ENCODE peak calls at places on chromosomes 6 and 20, in six cellular contexts. One of them, this sample, is unnamed.

GRCh38 chr6:17983712-17984111 is 3.7 kb downstream of the KIF13A start:
- DNase-seq in brain microvascular endothelial cell: no peak
- DNase-seq in neural crest cell: no peak
- DNase-seq in epithelial cell of esophagus: no peak
- DNase-seq in IMR-90: no peak
- DNase-seq in astrocyte of the spinal cord: no peak
- DNase-seq in this sample: no peak

GRCh38 chr6:7134999-7135735 is 27.4 kb downstream of the RREB1 start:
- DNase-seq in epithelial cell of esophagus: no peak
- DNase-seq in astrocyte of the spinal cord: no peak
- DNase-seq in brain microvascular endothelial cell: no peak
- DNase-seq in neural crest cell: no peak
- DNase-seq in IMR-90: no peak
- DNase-seq in this sample: no peak

GRCh38 chr20:33627577-33628216 is 34.4 kb upstream of the C20orf144 start:
- DNase-seq in astrocyte of the spinal cord: no peak
- DNase-seq in neural crest cell: no peak
- DNase-seq in epithelial cell of esophagus: no peak
- DNase-seq in IMR-90: no peak
- DNase-seq in brain microvascular endothelial cell: no peak
- DNase-seq in this sample: no peak

GRCh38 chr6:168105813-168106660 is 27.0 kb upstream of the FRMD1 start:
- DNase-seq in brain microvascular endothelial cell: no peak
- DNase-seq in neural crest cell: no peak
- DNase-seq in IMR-90: no peak
- DNase-seq in astrocyte of the spinal cord: no peak
- DNase-seq in epithelial cell of esophagus: no peak
- DNase-seq in this sample: no peak

GRCh38 chr6:3489032-3489757 is 32.3 kb upstream of the SLC22A23 start:
- DNase-seq in brain microvascular endothelial cell: peak
- DNase-seq in IMR-90: peak
- DNase-seq in neural crest cell: no peak
- DNase-seq in epithelial cell of esophagus: peak
- DNase-seq in astrocyte of the spinal cord: peak
- DNase-seq in this sample: no peak

GRCh38 chr6:154433477-154434241 is 76.8 kb downstream of the CNKSR3 start:
- DNase-seq in astrocyte of the spinal cord: no peak
- DNase-seq in epithelial cell of esophagus: no peak
- DNase-seq in brain microvascular endothelial cell: no peak
- DNase-seq in IMR-90: no peak
- DNase-seq in neural crest cell: no peak
- DNase-seq in this sample: no peak

GRCh38 chr6:52538252-52538905 is 38.5 kb downstream of the TRAM2 start:
- DNase-seq in brain microvascular endothelial cell: no peak
- DNase-seq in astrocyte of the spinal cord: no peak
- DNase-seq in epithelial cell of esophagus: no peak
- DNase-seq in IMR-90: no peak
- DNase-seq in neural crest cell: no peak
- DNase-seq in this sample: no peak

GRCh38 chr6:13708679-13709261 is 2.9 kb downstream of the RANBP9 start:
- DNase-seq in brain microvascular endothelial cell: no peak
- DNase-seq in neural crest cell: no peak
- DNase-seq in astrocyte of the spinal cord: peak
- DNase-seq in IMR-90: peak
- DNase-seq in epithelial cell of esophagus: no peak
- DNase-seq in this sample: no peak

GRCh38 chr6:37051138-37052026 is 45.9 kb downstream of the FGD2 start:
- DNase-seq in epithelial cell of esophagus: peak
- DNase-seq in astrocyte of the spinal cord: peak
- DNase-seq in IMR-90: peak
- DNase-seq in brain microvascular endothelial cell: peak
- DNase-seq in neural crest cell: peak
- DNase-seq in this sample: peak

GRCh38 chr6:146984251-146984924 is 219.8 kb upstream of the STXBP5 start:
- DNase-seq in brain microvascular endothelial cell: no peak
- DNase-seq in astrocyte of the spinal cord: no peak
- DNase-seq in epithelial cell of esophagus: no peak
- DNase-seq in neural crest cell: no peak
- DNase-seq in IMR-90: peak
- DNase-seq in this sample: no peak

GRCh38 chr6:131693384-131693783 is 7.8 kb downstream of the OR2A4 start:
- DNase-seq in IMR-90: no peak
- DNase-seq in brain microvascular endothelial cell: no peak
- DNase-seq in neural crest cell: no peak
- DNase-seq in epithelial cell of esophagus: no peak
- DNase-seq in astrocyte of the spinal cord: no peak
- DNase-seq in this sample: no peak

GRCh38 chr6:73577605-73578160 is 56.9 kb upstream of the EEF1A1 start:
- DNase-seq in epithelial cell of esophagus: no peak
- DNase-seq in brain microvascular endothelial cell: peak
- DNase-seq in neural crest cell: no peak
- DNase-seq in IMR-90: no peak
- DNase-seq in astrocyte of the spinal cord: no peak
- DNase-seq in this sample: no peak

GRCh38 chr20:19761853-19762252 is 3.8 kb downstream of the RIN2 start:
- DNase-seq in neural crest cell: no peak
- DNase-seq in astrocyte of the spinal cord: no peak
- DNase-seq in epithelial cell of esophagus: no peak
- DNase-seq in brain microvascular endothelial cell: no peak
- DNase-seq in IMR-90: no peak
- DNase-seq in this sample: no peak

GRCh38 chr6:82072771-82073170 is 174.8 kb downstream of the IBTK start:
- DNase-seq in epithelial cell of esophagus: peak
- DNase-seq in brain microvascular endothelial cell: peak
- DNase-seq in neural crest cell: no peak
- DNase-seq in IMR-90: peak
- DNase-seq in astrocyte of the spinal cord: peak
- DNase-seq in this sample: no peak

GRCh38 chr6:82078286-82078908 is 169.1 kb downstream of the IBTK start:
- DNase-seq in neural crest cell: no peak
- DNase-seq in IMR-90: no peak
- DNase-seq in brain microvascular endothelial cell: no peak
- DNase-seq in epithelial cell of esophagus: no peak
- DNase-seq in astrocyte of the spinal cord: no peak
- DNase-seq in this sample: no peak

GRCh38 chr6:82073484-82073883 is 174.1 kb downstream of the IBTK start:
- DNase-seq in neural crest cell: no peak
- DNase-seq in IMR-90: no peak
- DNase-seq in astrocyte of the spinal cord: no peak
- DNase-seq in epithelial cell of esophagus: no peak
- DNase-seq in brain microvascular endothelial cell: no peak
- DNase-seq in this sample: no peak

GRCh38 chr6:82080767-82081166 is 166.8 kb downstream of the IBTK start:
- DNase-seq in IMR-90: no peak
- DNase-seq in epithelial cell of esophagus: no peak
- DNase-seq in astrocyte of the spinal cord: no peak
- DNase-seq in brain microvascular endothelial cell: no peak
- DNase-seq in neural crest cell: no peak
- DNase-seq in this sample: no peak

DNA sequence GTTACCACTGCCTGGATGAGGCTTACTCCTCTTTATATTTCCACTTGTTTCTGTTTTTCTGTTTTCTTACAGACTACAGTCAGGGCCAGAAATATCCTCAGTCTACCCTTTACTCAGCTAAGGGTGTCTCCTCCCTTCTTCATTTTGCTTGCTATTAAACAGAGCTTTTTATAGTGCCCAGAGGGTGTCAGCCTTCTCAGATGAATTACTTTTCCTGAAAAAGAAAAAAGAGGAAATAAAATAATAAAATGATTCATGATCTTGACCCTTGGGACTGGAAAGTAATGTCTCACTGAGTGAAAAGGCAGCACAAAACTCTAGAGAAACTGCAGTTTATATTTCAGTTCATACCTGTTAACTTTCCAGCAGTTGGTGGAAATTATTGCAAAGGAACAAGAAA is 170.7 kb downstream of the IBTK start:
- DNase-seq in brain microvascular endothelial cell: no peak
- DNase-seq in astrocyte of the spinal cord: peak
- DNase-seq in epithelial cell of esophagus: no peak
- DNase-seq in IMR-90: no peak
- DNase-seq in neural crest cell: no peak
- DNase-seq in this sample: no peak
- TF ChIP-seq CTCF in brain microvascular endothelial cell: no peak
- TF ChIP-seq CTCF in astrocyte of the spinal cord: no peak
- TF ChIP-seq CTCF in epithelial cell of esophagus: no peak
- TF ChIP-seq CTCF in IMR-90: no peak
- TF ChIP-seq CTCF in neural crest cell: no peak
- TF ChIP-seq CTCF in this sample: no peak

GRCh38 chr6:165231581-165232276 is 77.7 kb downstream of the C6orf118 start:
- DNase-seq in astrocyte of the spinal cord: peak
- DNase-seq in IMR-90: no peak
- DNase-seq in brain microvascular endothelial cell: peak
- DNase-seq in neural crest cell: no peak
- DNase-seq in epithelial cell of esophagus: peak
- DNase-seq in this sample: no peak
- TF ChIP-seq CTCF in astrocyte of the spinal cord: peak
- TF ChIP-seq CTCF in IMR-90: no peak
- TF ChIP-seq CTCF in brain microvascular endothelial cell: peak
- TF ChIP-seq CTCF in neural crest cell: peak
- TF ChIP-seq CTCF in epithelial cell of esophagus: peak
- TF ChIP-seq CTCF in this sample: peak

DNA sequence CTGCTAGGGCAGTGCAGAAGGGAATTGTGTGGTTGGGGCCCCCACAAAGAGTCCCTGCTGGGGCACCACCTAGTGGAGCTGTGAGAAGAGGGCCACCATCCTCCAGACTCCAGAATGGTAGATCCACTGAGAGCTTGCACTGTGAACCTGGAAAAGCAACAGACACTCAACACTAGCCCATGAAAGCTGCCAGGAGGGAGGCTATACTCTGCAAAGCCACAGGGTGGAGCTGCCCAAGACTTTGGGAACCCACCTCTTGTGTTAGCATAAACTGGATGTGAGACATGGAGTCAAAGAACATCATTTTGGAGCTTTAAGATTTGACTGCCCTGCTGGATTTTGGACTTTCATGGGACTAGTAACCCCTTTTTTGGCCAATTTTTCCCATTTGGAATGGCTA is 328.4 kb upstream of the KHDRBS2 start:
- DNase-seq in IMR-90: no peak
- DNase-seq in epithelial cell of esophagus: no peak
- DNase-seq in neural crest cell: no peak
- DNase-seq in brain microvascular endothelial cell: no peak
- DNase-seq in astrocyte of the spinal cord: no peak
- DNase-seq in this sample: no peak
- TF ChIP-seq CTCF in IMR-90: no peak
- TF ChIP-seq CTCF in epithelial cell of esophagus: no peak
- TF ChIP-seq CTCF in neural crest cell: no peak
- TF ChIP-seq CTCF in brain microvascular endothelial cell: no peak
- TF ChIP-seq CTCF in astrocyte of the spinal cord: no peak
- TF ChIP-seq CTCF in this sample: no peak

DNA sequence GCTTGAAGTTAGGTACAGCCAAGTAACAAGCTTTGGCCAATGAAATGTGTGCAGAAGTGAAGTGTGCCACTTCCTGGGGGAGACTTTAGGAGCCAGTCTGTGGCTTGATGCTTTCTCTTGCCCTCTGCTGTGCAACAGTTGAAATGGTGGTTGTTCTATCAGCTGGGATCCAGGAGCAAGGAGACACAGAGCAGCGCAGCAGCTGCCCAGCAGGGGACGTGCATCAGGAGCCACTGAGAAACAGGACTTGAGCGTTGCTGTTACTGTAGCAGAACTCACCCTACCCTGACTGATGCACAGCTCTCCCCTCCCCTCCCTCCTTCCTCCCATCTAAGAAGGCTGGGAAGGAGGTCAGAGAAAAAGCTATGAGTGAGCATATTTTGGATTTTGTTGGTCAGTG is 18.9 kb upstream of the CCN5 start:
- DNase-seq in astrocyte of the spinal cord: no peak
- DNase-seq in IMR-90: no peak
- DNase-seq in epithelial cell of esophagus: no peak
- DNase-seq in brain microvascular endothelial cell: no peak
- DNase-seq in neural crest cell: no peak
- DNase-seq in this sample: no peak
- TF ChIP-seq CTCF in astrocyte of the spinal cord: no peak
- TF ChIP-seq CTCF in IMR-90: no peak
- TF ChIP-seq CTCF in epithelial cell of esophagus: no peak
- TF ChIP-seq CTCF in brain microvascular endothelial cell: peak
- TF ChIP-seq CTCF in neural crest cell: no peak
- TF ChIP-seq CTCF in this sample: no peak

DNA sequence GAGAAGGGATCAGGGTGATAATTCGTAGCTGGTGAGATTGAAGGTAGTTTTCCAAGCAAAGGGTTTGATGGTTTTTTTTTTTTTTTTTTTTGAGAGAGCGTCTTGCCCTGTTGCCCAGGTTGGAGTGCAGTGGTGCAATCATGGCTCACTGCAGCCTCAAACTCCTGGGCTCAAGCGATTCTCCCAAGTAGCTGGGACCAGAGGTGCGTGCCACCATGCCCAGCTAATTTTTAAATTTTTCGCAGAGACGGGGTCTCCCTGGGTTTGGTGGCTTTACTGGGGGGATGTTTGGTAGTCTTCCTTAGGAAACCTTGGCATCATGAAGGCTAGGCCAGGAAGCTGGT is 76.8 kb upstream of the RNF24 start:
- DNase-seq in IMR-90: no peak
- DNase-seq in astrocyte of the spinal cord: no peak
- DNase-seq in neural crest cell: no peak
- DNase-seq in epithelial cell of esophagus: no peak
- DNase-seq in brain microvascular endothelial cell: no peak
- DNase-seq in this sample: no peak
- TF ChIP-seq CTCF in IMR-90: no peak
- TF ChIP-seq CTCF in astrocyte of the spinal cord: no peak
- TF ChIP-seq CTCF in neural crest cell: no peak
- TF ChIP-seq CTCF in epithelial cell of esophagus: no peak
- TF ChIP-seq CTCF in brain microvascular endothelial cell: no peak
- TF ChIP-seq CTCF in this sample: no peak

GRCh38 chr6:138011413-138011812 is 95.8 kb downstream of the PERP start:
- DNase-seq in IMR-90: no peak
- DNase-seq in epithelial cell of esophagus: peak
- DNase-seq in brain microvascular endothelial cell: no peak
- DNase-seq in astrocyte of the spinal cord: no peak
- DNase-seq in neural crest cell: no peak
- DNase-seq in this sample: no peak

GRCh38 chr6:138004423-138005287 is 102.6 kb downstream of the PERP start:
- DNase-seq in neural crest cell: no peak
- DNase-seq in astrocyte of the spinal cord: peak
- DNase-seq in IMR-90: peak
- DNase-seq in epithelial cell of esophagus: peak
- DNase-seq in brain microvascular endothelial cell: peak
- DNase-seq in this sample: no peak

GRCh38 chr6:138005846-138006245 is 101.4 kb downstream of the PERP start:
- DNase-seq in brain microvascular endothelial cell: no peak
- DNase-seq in epithelial cell of esophagus: no peak
- DNase-seq in neural crest cell: no peak
- DNase-seq in IMR-90: no peak
- DNase-seq in astrocyte of the spinal cord: no peak
- DNase-seq in this sample: no peak

GRCh38 chr6:138008791-138009190 is 98.4 kb downstream of the PERP start:
- DNase-seq in brain microvascular endothelial cell: no peak
- DNase-seq in astrocyte of the spinal cord: no peak
- DNase-seq in epithelial cell of esophagus: no peak
- DNase-seq in neural crest cell: no peak
- DNase-seq in IMR-90: no peak
- DNase-seq in this sample: no peak

DNA sequence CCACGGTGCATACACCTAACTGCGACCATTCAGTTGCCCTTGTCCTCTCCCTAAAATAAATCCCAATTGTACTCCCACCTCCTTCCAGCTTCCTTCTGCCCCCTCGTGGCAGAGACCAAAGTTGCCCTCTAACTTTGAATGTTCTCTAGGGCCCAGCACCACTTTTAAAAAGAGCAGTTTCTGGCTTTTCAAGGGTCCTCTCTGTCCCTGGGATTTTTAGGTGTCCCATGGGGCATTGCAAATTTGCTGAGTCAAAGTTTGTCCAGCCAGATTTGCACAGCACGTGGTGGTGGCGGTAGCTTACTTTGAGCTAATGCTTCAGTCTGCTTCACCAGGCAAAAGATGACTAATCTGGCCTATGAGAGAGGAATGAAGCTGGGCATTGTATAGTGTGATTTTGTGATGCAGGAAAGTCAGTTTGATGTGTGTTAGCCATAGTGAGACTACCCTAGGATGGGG is 100.2 kb downstream of the PERP start:
- DNase-seq in epithelial cell of esophagus: peak
- DNase-seq in astrocyte of the spinal cord: peak
- DNase-seq in neural crest cell: no peak
- DNase-seq in IMR-90: peak
- DNase-seq in brain microvascular endothelial cell: peak
- DNase-seq in this sample: no peak
- TF ChIP-seq CTCF in epithelial cell of esophagus: peak
- TF ChIP-seq CTCF in astrocyte of the spinal cord: peak
- TF ChIP-seq CTCF in neural crest cell: peak
- TF ChIP-seq CTCF in IMR-90: peak
- TF ChIP-seq CTCF in brain microvascular endothelial cell: peak
- TF ChIP-seq CTCF in this sample: peak

This sample was measured in D721Med.